ENCODE peak calls at places on chromosomes 5 and 9, in ten cellular contexts. T, K, B, Y, U, Z, M, N, D and C are unnamed samples. For H3K36me3, the result is how much of the 10 kb centered on the place peaks cover.

GRCh38 chr5:77908787-77909186 is 132.6 kb upstream of the TBCA start:
- DNase-seq in B (no peak), Z (no peak), Y (no peak), U (no peak), M (no peak), K (no peak), D (no peak), N (no peak), T (no peak), C (no peak)

GRCh38 chr5:131381792-131382191 is 117.9 kb downstream of the CDC42SE2 start:
- DNase-seq in D (no peak), U (no peak), N (no peak), Z (no peak), K (peak), T (no peak), B (no peak), Y (no peak), M (peak), C (no peak)

GRCh38 chr5:39461007-39461682 is 36.4 kb upstream of the DAB2 start:
- DNase-seq in T (no peak), B (peak), Y (no peak), Z (no peak), N (no peak), M (peak), K (peak), D (no peak), U (peak), C (no peak)

GRCh38 chr5:134003957-134004625 is 684 bp downstream of the VDAC1 start:
- DNase-seq in D (peak), K (peak), T (peak), N (peak), U (peak), B (peak), Y (peak), Z (peak), M (peak), C (peak)

GRCh38 chr5:104739905-104740304 is 1177.3 kb upstream of the NUDT12 start:
- DNase-seq in N (no peak), B (no peak), U (no peak), K (no peak), D (no peak), T (no peak), Z (no peak), M (no peak), Y (no peak), C (no peak)

GRCh38 chr9:93132287-93132927 is 1.6 kb downstream of the NINJ1 start:
- DNase-seq in M (no peak), Z (peak), B (no peak), N (no peak), U (peak), T (no peak), D (no peak), Y (peak), K (no peak), C (peak)

GRCh38 chr9:75233011-75233410 is 144.7 kb downstream of the OSTF1 start:
- DNase-seq in N (no peak), T (no peak), B (no peak), U (no peak), Z (no peak), M (no peak), K (no peak), Y (no peak), D (no peak), C (no peak)

GRCh38 chr9:132892383-132892782 is 13.7 kb downstream of the SPACA9 start:
- DNase-seq in T (no peak), D (no peak), U (no peak), B (no peak), N (no peak), K (no peak), Z (no peak), M (no peak), Y (no peak), C (no peak)

GRCh38 chr5:78449103-78449502 is 88.7 kb downstream of the SCAMP1 start:
- DNase-seq in T (no peak), U (no peak), K (no peak), M (no peak), D (no peak), Z (no peak), B (no peak), N (no peak), Y (no peak), C (no peak)

GRCh38 chr5:34806532-34806931 is 32.4 kb upstream of the TTC23L start:
- DNase-seq in T (no peak), U (no peak), Z (no peak), B (no peak), M (no peak), Y (no peak), N (no peak), D (no peak), K (no peak), C (no peak)

GRCh38 chr5:5589857-5590256 is 167.4 kb downstream of the ICE1 start:
- DNase-seq in Y (no peak), M (no peak), K (no peak), U (no peak), Z (no peak), B (no peak), T (no peak), D (no peak), N (no peak), C (no peak)

GRCh38 chr9:89667730-89668129 is 62.9 kb downstream of the GADD45G start:
- DNase-seq in U (no peak), N (no peak), Y (no peak), D (no peak), T (no peak), K (no peak), M (no peak), B (no peak), Z (no peak), C (no peak)

GRCh38 chr9:109118802-109119438 is 827 bp downstream of the TMEM245 start:
- DNase-seq in K (no peak), Z (peak), D (peak), B (no peak), Y (no peak), N (peak), T (peak), M (no peak), U (peak), C (peak)

GRCh38 chr9:17004500-17004899 is 130.3 kb upstream of the CNTLN start:
- DNase-seq in Y (no peak), T (peak), M (no peak), D (no peak), K (no peak), N (no peak), U (no peak), Z (no peak), B (no peak), C (no peak)
- H3K27ac ChIP-seq in Y (no peak), T (peak), M (no peak), D (no peak), K (no peak), N (no peak), U (peak), Z (no peak), B (peak), C (no peak)

GRCh38 chr9:14260101-14260500 is 53.8 kb downstream of the NFIB start:
- DNase-seq in M (no peak), N (no peak), D (no peak), K (no peak), Y (no peak), T (peak), U (no peak), Z (no peak), B (peak), C (no peak)

GRCh38 chr9:14262836-14263235 is 51.1 kb downstream of the NFIB start:
- DNase-seq in D (no peak), Y (no peak), M (no peak), Z (no peak), U (no peak), N (no peak), B (no peak), K (no peak), T (no peak), C (no peak)

GRCh38 chr9:14258156-14258555 is 55.8 kb downstream of the NFIB start:
- DNase-seq in Z (no peak), M (no peak), N (no peak), Y (no peak), B (no peak), U (no peak), D (no peak), T (no peak), K (no peak), C (no peak)

GRCh38 chr9:14258840-14259239 is 55.1 kb downstream of the NFIB start:
- DNase-seq in Z (no peak), K (no peak), U (no peak), D (no peak), Y (no peak), T (peak), M (no peak), B (no peak), N (no peak), C (no peak)

DNA sequence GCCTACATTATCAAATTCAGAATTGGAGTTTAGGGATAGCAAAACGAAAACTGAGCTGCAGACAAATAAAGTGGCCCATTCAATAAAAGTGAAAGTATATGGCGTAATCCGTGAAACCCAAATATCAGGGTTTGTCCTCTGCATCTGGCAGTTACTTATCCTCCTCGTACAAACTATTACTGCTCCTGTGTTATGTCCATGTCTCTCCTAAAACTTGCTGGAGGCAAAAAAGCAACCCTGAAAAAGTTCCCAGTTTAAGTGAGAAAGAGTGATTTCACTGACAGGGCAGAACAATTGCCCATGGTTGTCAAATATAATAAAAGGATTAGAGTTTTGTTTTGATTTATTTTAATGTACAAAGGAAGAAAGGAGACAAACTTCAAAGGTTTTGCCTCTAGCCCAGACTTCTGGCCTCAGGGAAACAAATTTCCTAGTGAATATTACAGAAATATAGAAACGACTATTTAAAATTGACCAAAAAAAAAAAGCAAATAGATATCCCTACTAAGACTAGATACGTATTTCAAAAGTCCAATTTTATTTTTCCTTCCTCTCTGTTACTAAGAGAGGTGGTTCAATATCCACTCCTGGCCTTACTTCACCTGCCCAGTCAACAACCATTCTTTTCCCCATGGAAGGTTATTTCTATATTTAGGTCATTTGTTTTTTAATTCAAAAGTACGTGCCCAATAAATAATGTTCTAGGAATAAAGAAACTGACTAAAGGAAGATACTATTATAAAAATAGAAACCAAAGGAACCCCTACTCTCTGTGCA is 50.0 kb downstream of the NFIB start:
- DNase-seq in Z (no peak), B (no peak), T (no peak), Y (no peak), K (no peak), D (no peak), M (no peak), U (no peak), N (no peak), C (no peak)
- H3K4me3 ChIP-seq in Z (no peak), B (no peak), T (no peak), Y (peak), K (no peak), D (peak), M (no peak), U (no peak), N (no peak), C (no peak)

GRCh38 chr5:126814721-126815404 is 37.9 kb downstream of the LMNB1 start:
- DNase-seq in D (no peak), B (no peak), U (no peak), Z (no peak), Y (no peak), T (peak), K (no peak), N (no peak), M (no peak), C (no peak)

GRCh38 chr5:126812199-126812570 is 35.2 kb downstream of the LMNB1 start:
- DNase-seq in B (no peak), M (no peak), Z (no peak), K (peak), Y (no peak), T (no peak), D (no peak), U (no peak), N (no peak), C (no peak)

GRCh38 chr5:126811515-126812198 is 34.7 kb downstream of the LMNB1 start:
- DNase-seq in B (no peak), T (peak), N (no peak), D (no peak), Y (no peak), Z (no peak), U (no peak), M (no peak), K (peak), C (peak)

GRCh38 chr5:126819253-126819652 is 42.3 kb downstream of the LMNB1 start:
- DNase-seq in B (no peak), K (no peak), N (no peak), T (no peak), Z (no peak), U (no peak), Y (no peak), M (no peak), D (no peak), C (no peak)

GRCh38 chr5:126816649-126817048 is 39.7 kb downstream of the LMNB1 start:
- DNase-seq in T (no peak), M (no peak), B (no peak), U (no peak), Z (no peak), K (no peak), Y (no peak), N (no peak), D (no peak), C (no peak)
- H3K36me3 ChIP-seq in T (under half), M (under half), B (under half), U (under half), Z (under half), K (under half), Y (under half), N (half or more), D (under half), C (under half)

DNA sequence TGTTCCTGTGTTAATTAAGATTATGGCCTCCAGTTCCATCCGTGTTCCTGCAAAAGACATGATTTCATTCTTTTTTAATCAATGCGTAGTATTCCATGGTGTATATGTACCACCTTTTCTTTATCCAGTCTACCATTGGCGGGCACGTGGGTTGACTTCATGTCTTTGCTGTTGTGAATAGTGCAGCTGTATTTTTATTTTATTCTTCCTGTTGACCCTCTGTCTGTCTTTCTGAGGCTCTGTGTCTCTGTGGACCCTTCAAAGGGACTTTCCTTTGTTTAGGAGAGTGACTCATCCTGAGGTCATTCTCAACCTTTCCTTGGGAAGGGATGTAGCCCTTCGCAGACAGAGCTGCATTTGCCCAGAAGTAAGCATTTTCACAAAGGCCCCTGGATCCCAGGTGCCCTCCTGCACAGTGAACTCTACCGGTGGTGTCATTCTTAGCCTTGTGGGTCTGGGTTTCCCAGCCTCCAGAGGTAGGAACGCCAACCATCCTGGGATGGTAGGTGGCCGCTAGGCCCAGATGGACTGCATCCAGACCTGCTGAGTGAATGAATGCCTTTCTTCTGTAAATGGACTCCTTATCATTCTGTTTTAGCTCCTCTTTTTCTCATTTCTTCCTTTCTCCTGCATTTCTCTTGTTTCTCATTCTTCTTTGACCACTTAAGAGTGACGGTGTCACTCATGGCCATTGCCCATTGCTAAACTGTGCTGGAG is 22.4 kb downstream of the TRIO start:
- DNase-seq in T (peak), Z (no peak), U (no peak), N (no peak), M (no peak), K (no peak), D (no peak), Y (no peak), B (no peak), C (no peak)
- H3K27ac ChIP-seq in T (peak), Z (no peak), U (no peak), N (no peak), M (no peak), K (no peak), D (peak), Y (no peak), B (no peak), C (no peak)